ENCODE peak calls at places on chromosomes 4 and X, in eight cellular contexts. R is fibroblast of lung, M is PC-3, F is GM23248, U is astrocyte, G is IMR-90, K is neural progenitor cell, L is endothelial cell of umbilical vein. Q is an unnamed sample.

GRCh38 chrX:72487661-72488060 is 85.0 kb downstream of the HDAC8 start:
- DNase-seq in M (no peak), L (no peak), F (no peak), K (no peak), U (no peak), G (no peak), R (no peak), Q (no peak)

GRCh38 chr4:78056265-78057129 is 626 bp upstream of the FRAS1 start:
- DNase-seq in F (peak), U (peak), M (peak), G (peak), K (peak), R (peak), L (peak), Q (no peak)

GRCh38 chr4:163330828-163331628 is 1.4 kb downstream of the NPY1R start:
- DNase-seq in U (no peak), M (no peak), L (no peak), G (no peak), K (no peak), R (no peak), F (no peak), Q (no peak)

GRCh38 chrX:727738-728621 is 97.4 kb downstream of the SHOX start:
- DNase-seq in F (peak), L (no peak), K (peak), M (peak), U (no peak), G (no peak), R (no peak), Q (peak)

GRCh38 chr4:72974694-72975487 is 94.6 kb downstream of the COX18 start:
- DNase-seq in L (peak), U (peak), R (peak), M (peak), G (peak), K (no peak), F (peak), Q (no peak)

GRCh38 chr4:100362363-100362762 is 155.5 kb downstream of the EMCN start:
- DNase-seq in L (peak), U (peak), F (peak), R (peak), G (peak), M (peak), K (no peak), Q (no peak)

GRCh38 chrX:36983831-36984230 is 24.3 kb upstream of the FAM47C start:
- DNase-seq in M (no peak), R (no peak), G (no peak), F (no peak), U (no peak), L (no peak), K (no peak), Q (no peak)

GRCh38 chrX:20218809-20219505 is 47.8 kb downstream of the RPS6KA3 start:
- DNase-seq in K (peak), G (peak), L (peak), M (no peak), F (no peak), U (no peak), R (no peak), Q (no peak)

GRCh38 chr4:142282870-142283431 is 563.1 kb downstream of the INPP4B start:
- DNase-seq in R (no peak), K (peak), G (no peak), L (peak), U (no peak), M (peak), F (peak), Q (peak)

GRCh38 chr4:93814141-93814540 is 14.4 kb upstream of the ATOH1 start:
- DNase-seq in L (no peak), U (no peak), K (no peak), F (no peak), R (no peak), G (no peak), M (no peak), Q (no peak)

GRCh38 chr4:102344520-102344954 is 745 bp downstream of the SLC39A8 start:
- DNase-seq in L (peak), U (peak), R (peak), K (peak), F (peak), M (peak), G (no peak), Q (peak)

GRCh38 chr4:107069049-107069448 is 32.9 kb upstream of the DKK2 start:
- DNase-seq in G (peak), K (no peak), M (peak), F (peak), U (peak), L (peak), R (peak), Q (no peak)

GRCh38 chrX:56978172-56978571 is 17.2 kb downstream of the SPIN3 start:
- DNase-seq in K (peak), R (peak), G (peak), L (peak), U (peak), M (peak), F (peak), Q (peak)

GRCh38 chr4:11525085-11525484 is 96.4 kb upstream of the HS3ST1 start:
- DNase-seq in F (no peak), G (peak), M (no peak), L (no peak), R (no peak), K (no peak), U (no peak), Q (no peak)

GRCh38 chr4:7886250-7886973 is 53.2 kb downstream of the AFAP1 start:
- DNase-seq in L (no peak), R (no peak), G (peak), M (no peak), F (peak), U (no peak), K (no peak), Q (no peak)

GRCh38 chrX:108946531-108946930 is 210.2 kb upstream of the IRS4 start:
- DNase-seq in U (no peak), G (no peak), K (no peak), M (no peak), F (no peak), R (no peak), L (no peak), Q (no peak)

GRCh38 chrX:13085533-13085932 is 41.1 kb upstream of the FAM9C start:
- DNase-seq in G (no peak), U (no peak), M (no peak), K (no peak), F (no peak), R (no peak), L (no peak), Q (no peak)

GRCh38 chr4:7103599-7104365 is 35.9 kb upstream of the GRPEL1 start:
- DNase-seq in R (no peak), M (no peak), L (peak), F (no peak), G (peak), U (no peak), K (peak), Q (no peak)

GRCh38 chr4:2811830-2812599 is 19.1 kb downstream of the SH3BP2 start:
- DNase-seq in M (no peak), K (peak), G (peak), L (peak), F (peak), R (peak), U (peak), Q (peak)

GRCh38 chr4:148574941-148575340 is 132.7 kb upstream of the NR3C2 start:
- DNase-seq in R (no peak), U (no peak), G (no peak), F (no peak), M (no peak), K (no peak), L (no peak), Q (no peak)

GRCh38 chrX:153639177-153640044 is 7.6 kb upstream of the DUSP9 start:
- DNase-seq in R (no peak), M (no peak), F (no peak), U (no peak), L (no peak), K (no peak), G (no peak), Q (no peak)

GRCh38 chr4:56681158-56681848 is at the start of gene HOPX:
- DNase-seq in F (no peak), R (peak), K (no peak), L (peak), U (peak), M (peak), G (no peak), Q (no peak)
- H3K4me3 ChIP-seq in F (no peak), R (no peak), K (no peak), L (no peak), U (no peak), M (peak), G (no peak), Q (no peak)

GRCh38 chr4:39685990-39686389 is 11.9 kb upstream of the UBE2K start:
- DNase-seq in L (no peak), F (no peak), U (no peak), G (no peak), K (no peak), M (no peak), R (no peak), Q (peak)
- H2AFZ ChIP-seq in L (no peak), F (no peak), U (no peak), G (no peak), K (no peak), M (no peak), R (no peak), Q (no peak)

DNA sequence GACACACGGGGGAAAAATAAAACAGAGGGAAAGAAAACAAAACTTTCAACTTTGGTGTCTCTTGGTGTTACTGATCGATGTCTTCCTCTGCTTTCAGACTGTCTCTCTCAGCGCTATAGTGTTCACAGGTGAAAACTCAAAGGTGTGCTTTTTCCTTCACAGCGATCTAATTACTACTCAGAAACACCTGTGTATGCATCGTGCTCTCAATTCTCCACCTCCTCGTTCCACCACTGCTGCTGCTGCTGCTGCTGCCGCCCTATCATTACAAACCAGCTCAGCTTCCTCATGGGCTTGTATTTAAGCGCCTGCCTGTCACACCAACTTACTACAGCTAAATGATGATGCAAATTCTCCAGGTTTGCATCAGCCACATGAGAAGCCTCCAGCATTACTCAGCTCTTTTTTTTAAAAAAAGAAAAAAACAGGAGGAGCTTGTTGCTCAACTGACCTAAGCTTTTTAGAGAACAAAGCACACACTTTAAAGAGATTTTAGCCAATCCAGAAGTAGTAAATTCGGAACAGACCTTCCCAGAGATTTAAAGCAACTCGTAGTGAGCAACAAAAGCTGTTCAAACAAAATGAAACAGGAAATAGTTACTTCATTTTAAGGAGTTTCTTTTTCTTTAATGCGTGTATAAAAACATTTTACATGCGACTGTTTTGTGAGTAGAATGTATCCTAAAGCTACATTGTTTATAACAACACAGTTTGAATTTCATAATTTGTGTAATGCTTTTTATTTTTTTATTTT is at the start of gene SLC7A11:
- DNase-seq in F (peak), M (peak), L (peak), G (peak), R (peak), U (peak), K (peak), Q (peak)
- H3K4me3 ChIP-seq in F (peak), M (peak), L (peak), G (peak), R (peak), U (peak), K (peak), Q (peak)

GRCh38 chr4:36278789-36279188 is 2.6 kb upstream of the DTHD1 start:
- DNase-seq in F (no peak), R (no peak), U (no peak), L (no peak), K (no peak), G (no peak), M (no peak), Q (no peak)

GRCh38 chr4:36283912-36284465 is 2.6 kb downstream of the DTHD1 start:
- DNase-seq in G (no peak), F (no peak), L (no peak), M (no peak), K (no peak), U (no peak), R (no peak), Q (no peak)

GRCh38 chr4:36277533-36277932 is 3.9 kb upstream of the DTHD1 start:
- DNase-seq in M (no peak), U (no peak), F (no peak), L (no peak), R (no peak), G (no peak), K (no peak), Q (no peak)

GRCh38 chr4:36280555-36280954 is 861 bp upstream of the DTHD1 start:
- DNase-seq in R (peak), F (no peak), U (no peak), M (no peak), L (no peak), K (peak), G (no peak), Q (no peak)

GRCh38 chr4:36281384-36282106 is at the start of gene DTHD1:
- DNase-seq in G (no peak), F (no peak), R (peak), M (peak), L (no peak), K (no peak), U (no peak), Q (no peak)
- H2AFZ ChIP-seq in G (no peak), F (no peak), R (no peak), M (no peak), L (no peak), K (peak), U (no peak), Q (no peak)

GRCh38 chrX:103376979-103377324 is 614 bp downstream of the BEX3 start:
- DNase-seq in L (peak), G (peak), R (peak), F (peak), U (peak), M (peak), K (peak), Q (no peak)
- H3K4me3 ChIP-seq in L (peak), G (peak), R (peak), F (peak), U (peak), M (peak), K (peak), Q (no peak)

GRCh38 chrX:18537524-18537923 is 112.1 kb downstream of the CDKL5 start:
- DNase-seq in U (no peak), M (no peak), R (no peak), F (no peak), L (no peak), G (no peak), K (no peak), Q (no peak)
- H2AFZ ChIP-seq in U (no peak), M (no peak), R (no peak), F (no peak), L (no peak), G (no peak), K (no peak), Q (no peak)

DNA sequence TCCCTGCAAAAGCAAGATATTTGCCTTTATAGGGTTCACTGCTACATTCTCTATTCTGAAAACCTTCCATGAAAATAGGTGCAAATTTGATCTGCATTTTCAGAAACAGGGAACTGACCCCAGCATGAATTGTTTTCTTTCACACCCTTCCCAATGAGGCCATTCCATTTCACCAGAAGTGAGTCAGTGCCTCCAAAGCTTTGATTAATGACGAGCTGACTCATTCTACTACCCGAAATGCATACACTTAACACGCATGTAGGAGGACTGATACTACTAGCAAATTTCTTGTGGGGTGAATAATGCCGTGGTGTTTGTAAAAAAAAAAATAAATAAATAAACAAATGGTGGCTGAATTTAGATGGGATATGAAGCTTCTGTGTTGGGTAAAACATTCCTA is 146.9 kb upstream of the FGF13 start:
- DNase-seq in G (peak), K (no peak), R (peak), M (peak), F (peak), L (no peak), U (peak), Q (no peak)
- H3K4me3 ChIP-seq in G (no peak), K (no peak), R (no peak), M (no peak), F (peak), L (no peak), U (no peak), Q (no peak)

DNA sequence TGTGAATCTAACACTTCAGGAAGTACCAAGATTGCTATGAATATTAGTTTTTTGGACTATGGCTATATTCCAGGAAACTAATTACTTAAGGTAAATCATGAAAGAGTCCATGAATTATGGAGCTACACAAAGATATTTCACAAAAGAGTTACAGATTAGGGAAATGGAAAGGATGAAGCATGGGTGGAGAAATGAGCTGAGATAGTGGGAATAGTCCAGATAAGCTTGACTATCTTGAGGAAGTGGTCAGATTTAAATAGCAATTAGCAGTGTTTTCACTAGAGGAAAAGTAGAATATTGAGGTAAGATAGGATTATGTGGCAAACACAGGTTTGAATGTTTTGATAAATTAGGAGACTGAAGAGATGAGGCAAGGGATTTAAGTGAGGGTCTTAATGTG is 42.1 kb upstream of the C1GALT1C1 start:
- DNase-seq in U (peak), F (no peak), M (no peak), L (no peak), K (no peak), G (no peak), R (peak), Q (no peak)
- H2AFZ ChIP-seq in U (no peak), F (peak), M (peak), L (no peak), K (no peak), G (no peak), R (no peak), Q (no peak)

DNA sequence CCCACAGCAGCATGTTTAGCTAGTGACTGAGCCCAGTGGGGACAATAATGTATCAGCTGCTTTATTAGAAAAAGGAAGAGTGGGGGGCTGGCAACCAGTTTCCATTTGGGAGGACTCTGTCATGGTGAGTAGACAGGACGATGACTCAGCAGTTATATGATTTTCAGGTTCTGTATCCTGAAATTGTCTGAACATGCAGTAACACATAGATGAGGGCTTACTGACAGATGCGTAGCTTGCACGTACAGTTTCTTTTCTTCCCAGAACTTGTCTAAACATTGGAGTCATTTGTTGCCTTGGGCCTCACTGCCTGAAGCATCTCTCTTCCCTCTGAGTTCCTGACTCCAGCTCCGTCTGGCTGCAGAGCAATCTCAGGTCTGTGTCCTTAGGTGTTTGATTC is 1415.6 kb upstream of the TENM3 start:
- DNase-seq in R (peak), F (peak), M (peak), G (peak), K (no peak), L (no peak), U (no peak), Q (no peak)
- H3K4me3 ChIP-seq in R (peak), F (peak), M (peak), G (peak), K (no peak), L (no peak), U (peak), Q (no peak)

Q was measured in Karpas-422.